ENCODE peak calls at places on chromosomes 4 and X, in five cellular contexts. One of them, this sample, is unnamed.

GRCh38 chr4:83201761-83202160 is 82.8 kb downstream of the COQ2 start:
- DNase-seq in left ventricle myocardium inferior: no peak
- DNase-seq in aorta: no peak
- DNase-seq in transverse colon: no peak
- DNase-seq in heart left ventricle: no peak
- DNase-seq in this sample: no peak

GRCh38 chr4:181685461-181685860 is 557.7 kb upstream of the TENM3 start:
- DNase-seq in left ventricle myocardium inferior: no peak
- DNase-seq in aorta: no peak
- DNase-seq in transverse colon: no peak
- DNase-seq in heart left ventricle: no peak
- DNase-seq in this sample: no peak

GRCh38 chr4:181687116-181687515 is 556.1 kb upstream of the TENM3 start:
- DNase-seq in left ventricle myocardium inferior: no peak
- DNase-seq in aorta: no peak
- DNase-seq in transverse colon: no peak
- DNase-seq in heart left ventricle: no peak
- DNase-seq in this sample: no peak

GRCh38 chr4:153542131-153542530 is 76.0 kb downstream of the TMEM131L start:
- DNase-seq in left ventricle myocardium inferior: no peak
- DNase-seq in aorta: no peak
- DNase-seq in transverse colon: no peak
- DNase-seq in heart left ventricle: no peak
- DNase-seq in this sample: no peak

GRCh38 chr4:2441393-2442174 is 22.8 kb downstream of the CFAP99 start:
- DNase-seq in left ventricle myocardium inferior: peak; percentile 47
- DNase-seq in aorta: no peak
- DNase-seq in transverse colon: peak; percentile 78
- DNase-seq in heart left ventricle: no peak
- DNase-seq in this sample: peak; percentile 76

GRCh38 chrX:120428309-120428708 is 40.8 kb downstream of the LAMP2 start:
- DNase-seq in left ventricle myocardium inferior: no peak
- DNase-seq in aorta: no peak
- DNase-seq in transverse colon: no peak
- DNase-seq in heart left ventricle: no peak
- DNase-seq in this sample: no peak

GRCh38 chr4:34309356-34309900 is 1934.9 kb downstream of the ARAP2 start:
- DNase-seq in left ventricle myocardium inferior: no peak
- DNase-seq in aorta: no peak
- DNase-seq in transverse colon: no peak
- DNase-seq in heart left ventricle: no peak
- DNase-seq in this sample: no peak

GRCh38 chr4:65656008-65656407 is 14.3 kb downstream of the EPHA5 start:
- DNase-seq in left ventricle myocardium inferior: no peak
- DNase-seq in aorta: no peak
- DNase-seq in transverse colon: no peak
- DNase-seq in heart left ventricle: no peak
- DNase-seq in this sample: no peak

GRCh38 chr4:187128971-187129370 is 405.3 kb upstream of the FAT1 start:
- DNase-seq in left ventricle myocardium inferior: no peak
- DNase-seq in aorta: no peak
- DNase-seq in transverse colon: no peak
- DNase-seq in heart left ventricle: no peak
- DNase-seq in this sample: no peak

GRCh38 chr4:76526585-76526990 is 91.6 kb downstream of the SHROOM3 start:
- DNase-seq in left ventricle myocardium inferior: no peak
- DNase-seq in aorta: no peak
- DNase-seq in transverse colon: no peak
- DNase-seq in heart left ventricle: no peak
- DNase-seq in this sample: no peak

GRCh38 chr4:120709986-120710385 is 212.5 kb downstream of the PRDM5 start:
- DNase-seq in left ventricle myocardium inferior: no peak
- DNase-seq in aorta: no peak
- DNase-seq in transverse colon: no peak
- DNase-seq in heart left ventricle: no peak
- DNase-seq in this sample: no peak

GRCh38 chr4:138835833-138836521 is 179.6 kb upstream of the NOCT start:
- DNase-seq in left ventricle myocardium inferior: peak; percentile 74
- DNase-seq in aorta: no peak
- DNase-seq in transverse colon: peak; percentile 74
- DNase-seq in heart left ventricle: peak; percentile 69
- DNase-seq in this sample: peak; percentile 73

GRCh38 chr4:129323630-129324029 is 227.7 kb downstream of the C4orf33 start:
- DNase-seq in left ventricle myocardium inferior: no peak
- DNase-seq in aorta: no peak
- DNase-seq in transverse colon: no peak
- DNase-seq in heart left ventricle: no peak
- DNase-seq in this sample: no peak

GRCh38 chr4:10182446-10183424 is 66.1 kb upstream of the WDR1 start:
- DNase-seq in left ventricle myocardium inferior: no peak
- DNase-seq in aorta: no peak
- DNase-seq in transverse colon: no peak
- DNase-seq in heart left ventricle: no peak
- DNase-seq in this sample: no peak

GRCh38 chr4:56909083-56909981 is 1.6 kb downstream of the REST start:
- DNase-seq in left ventricle myocardium inferior: peak; percentile 51
- DNase-seq in aorta: no peak
- DNase-seq in transverse colon: peak; percentile 56
- DNase-seq in heart left ventricle: peak; percentile 77
- DNase-seq in this sample: peak; percentile 80

GRCh38 chr4:152534541-152535231 is 1.2 kb downstream of the FBXW7 start:
- DNase-seq in left ventricle myocardium inferior: peak; percentile 38
- DNase-seq in aorta: peak; percentile 82
- DNase-seq in transverse colon: peak; percentile 61
- DNase-seq in heart left ventricle: peak; percentile 77
- DNase-seq in this sample: peak; percentile 29

DNA sequence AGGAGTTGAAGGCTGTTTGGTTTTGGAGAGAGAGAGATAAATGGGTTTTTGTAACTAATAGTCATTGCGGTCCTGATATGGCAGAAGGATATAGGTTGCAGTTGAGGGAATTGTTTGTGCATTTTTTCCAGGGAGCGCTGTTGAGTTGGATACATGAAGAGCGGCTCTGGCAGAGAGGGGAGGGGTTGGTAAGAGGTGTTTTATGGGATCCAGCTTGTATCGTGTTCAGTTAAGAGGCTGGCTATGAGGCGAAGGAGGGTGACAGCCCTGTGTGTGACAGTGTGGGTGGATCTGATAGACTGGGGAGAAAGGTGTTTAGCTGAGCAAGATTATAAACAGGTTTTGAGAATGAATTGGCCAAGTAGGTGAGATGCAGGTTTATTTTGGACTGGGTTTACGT is 1.5 kb downstream of the SPANXN4 start:
- DNase-seq in left ventricle myocardium inferior: no peak
- DNase-seq in aorta: no peak
- DNase-seq in transverse colon: no peak
- DNase-seq in heart left ventricle: no peak
- DNase-seq in this sample: no peak
- H3K9me3 ChIP-seq in left ventricle myocardium inferior: no peaks in the 10 kb centered on the region
- H3K9me3 ChIP-seq in aorta: no peaks in the 10 kb centered on the region
- H3K9me3 ChIP-seq in transverse colon: no peaks in the 10 kb centered on the region
- H3K9me3 ChIP-seq in heart left ventricle: no peaks in the 10 kb centered on the region
- H3K9me3 ChIP-seq in this sample: no peaks in the 10 kb centered on the region

GRCh38 chr4:27791640-27792039 is 931.0 kb downstream of the STIM2 start:
- DNase-seq in left ventricle myocardium inferior: no peak
- DNase-seq in aorta: no peak
- DNase-seq in transverse colon: no peak
- DNase-seq in heart left ventricle: no peak
- DNase-seq in this sample: no peak
- H3K27ac ChIP-seq in left ventricle myocardium inferior: no peak overlapping the region
- H3K27ac ChIP-seq in aorta: no peak overlapping the region
- H3K27ac ChIP-seq in transverse colon: no peak overlapping the region
- H3K27ac ChIP-seq in heart left ventricle: no peak overlapping the region
- H3K27ac ChIP-seq in this sample: no peak overlapping the region

GRCh38 chrX:1074172-1074571 is 138.3 kb downstream of the CRLF2 start:
- DNase-seq in left ventricle myocardium inferior: no peak
- DNase-seq in aorta: no peak
- DNase-seq in transverse colon: no peak
- DNase-seq in heart left ventricle: no peak
- DNase-seq in this sample: no peak
- H3K9me3 ChIP-seq in left ventricle myocardium inferior: peaks cover 26% of the 10 kb centered on the region
- H3K9me3 ChIP-seq in aorta: peaks cover 1% of the 10 kb centered on the region
- H3K9me3 ChIP-seq in transverse colon: no peaks in the 10 kb centered on the region
- H3K9me3 ChIP-seq in heart left ventricle: peaks cover 9% of the 10 kb centered on the region
- H3K9me3 ChIP-seq in this sample: peaks cover 3% of the 10 kb centered on the region

GRCh38 chr4:161728929-161729328 is 434.9 kb downstream of the FSTL5 start:
- DNase-seq in left ventricle myocardium inferior: no peak
- DNase-seq in aorta: no peak
- DNase-seq in transverse colon: no peak
- DNase-seq in heart left ventricle: no peak
- DNase-seq in this sample: no peak
- H3K27ac ChIP-seq in left ventricle myocardium inferior: no peak overlapping the region
- H3K27ac ChIP-seq in aorta: no peak overlapping the region
- H3K27ac ChIP-seq in transverse colon: no peak overlapping the region
- H3K27ac ChIP-seq in heart left ventricle: no peak overlapping the region
- H3K27ac ChIP-seq in this sample: no peak overlapping the region

DNA sequence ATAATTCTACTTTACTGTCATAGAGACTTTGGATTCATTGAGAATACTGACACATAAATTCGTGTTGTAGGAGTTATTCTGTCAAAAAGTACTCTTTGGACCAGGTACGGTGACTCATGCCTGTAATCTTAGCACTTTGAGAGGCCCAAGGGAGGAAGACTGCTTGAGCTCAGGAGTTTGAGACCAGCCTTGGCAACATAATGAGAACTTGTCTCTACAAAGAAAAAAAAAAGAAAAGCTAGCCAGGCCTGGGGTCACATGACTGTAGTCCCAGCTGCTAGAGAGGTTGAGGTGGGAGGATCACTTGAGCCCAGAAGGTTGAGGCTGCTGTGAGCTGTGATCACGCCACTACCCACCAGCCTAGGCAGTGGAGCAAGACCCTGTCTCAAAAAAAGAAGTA is 54.9 kb downstream of the WDR19 start:
- DNase-seq in left ventricle myocardium inferior: no peak
- DNase-seq in aorta: no peak
- DNase-seq in transverse colon: no peak
- DNase-seq in heart left ventricle: no peak
- DNase-seq in this sample: no peak
- H3K9me3 ChIP-seq in left ventricle myocardium inferior: no peaks in the 10 kb centered on the region
- H3K9me3 ChIP-seq in aorta: no peaks in the 10 kb centered on the region
- H3K9me3 ChIP-seq in transverse colon: no peaks in the 10 kb centered on the region
- H3K9me3 ChIP-seq in heart left ventricle: no peaks in the 10 kb centered on the region
- H3K9me3 ChIP-seq in this sample: no peaks in the 10 kb centered on the region

GRCh38 chr4:95957054-95957453 is 117.2 kb downstream of the PDHA2 start:
- DNase-seq in left ventricle myocardium inferior: no peak
- DNase-seq in aorta: no peak
- DNase-seq in transverse colon: no peak
- DNase-seq in heart left ventricle: no peak
- DNase-seq in this sample: no peak
- H3K27ac ChIP-seq in left ventricle myocardium inferior: no peak overlapping the region
- H3K27ac ChIP-seq in aorta: no peak overlapping the region
- H3K27ac ChIP-seq in transverse colon: no peak overlapping the region
- H3K27ac ChIP-seq in heart left ventricle: no peak overlapping the region
- H3K27ac ChIP-seq in this sample: no peak overlapping the region

DNA sequence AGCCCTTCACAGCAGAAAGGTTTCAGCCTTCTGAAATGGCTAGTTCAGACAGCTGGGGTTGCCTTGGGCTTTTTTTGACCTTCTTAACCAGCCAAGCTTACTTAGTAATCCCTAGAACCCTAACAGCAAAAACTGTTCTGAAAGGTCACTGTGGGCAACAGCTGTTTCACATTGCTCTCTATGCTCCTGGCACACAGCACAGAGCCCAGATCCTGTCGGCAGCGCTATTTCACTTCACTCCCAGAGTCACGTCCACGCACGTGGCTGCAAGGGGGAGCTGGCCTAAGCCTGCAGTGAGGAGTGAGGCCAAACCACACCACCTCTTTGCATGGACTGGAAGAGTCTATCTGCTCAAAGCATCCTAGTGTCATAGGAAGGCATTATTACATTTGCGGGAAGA is 32.0 kb upstream of the STS start:
- DNase-seq in left ventricle myocardium inferior: peak; percentile 41
- DNase-seq in aorta: no peak
- DNase-seq in transverse colon: no peak
- DNase-seq in heart left ventricle: no peak
- DNase-seq in this sample: peak; percentile 73
- H3K9me3 ChIP-seq in left ventricle myocardium inferior: no peaks in the 10 kb centered on the region
- H3K9me3 ChIP-seq in aorta: no peaks in the 10 kb centered on the region
- H3K9me3 ChIP-seq in transverse colon: no peaks in the 10 kb centered on the region
- H3K9me3 ChIP-seq in heart left ventricle: no peaks in the 10 kb centered on the region
- H3K9me3 ChIP-seq in this sample: no peaks in the 10 kb centered on the region

GRCh38 chr4:16157609-16158503 is 68.4 kb downstream of the TAPT1 start:
- DNase-seq in left ventricle myocardium inferior: no peak
- DNase-seq in aorta: no peak
- DNase-seq in transverse colon: no peak
- DNase-seq in heart left ventricle: no peak
- DNase-seq in this sample: no peak
- H3K27ac ChIP-seq in left ventricle myocardium inferior: no peak overlapping the region
- H3K27ac ChIP-seq in aorta: no peak overlapping the region
- H3K27ac ChIP-seq in transverse colon: peak overlapping the region; percentile 67
- H3K27ac ChIP-seq in heart left ventricle: no peak overlapping the region
- H3K27ac ChIP-seq in this sample: no peak overlapping the region

This sample was measured in right cardiac atrium.